ENCODE peak calls at places on chromosomes 11 and 22, in six cellular contexts. N is GM03348, H is fibroblast of lung, G is ELF-1, M is AG10803, V is mesenteric fat pad. R is an unnamed sample.

GRCh38 chr22:45083659-45084305 is 74.0 kb upstream of the PHF21B start:
- DNase-seq in N (peak; percentile 70), H (peak; percentile 43), G (no peak), M (peak; percentile 69), V (no peak), R (no peak)

GRCh38 chr22:30167327-30167726 is 79.2 kb downstream of the LIF start:
- DNase-seq in N (no peak), H (no peak), G (no peak), M (peak; percentile 1), V (no peak), R (no peak)

GRCh38 chr11:110028904-110029303 is 64.3 kb upstream of the ZC3H12C start:
- DNase-seq in N (no peak), H (no peak), G (no peak), M (no peak), V (no peak), R (no peak)

GRCh38 chr22:49372111-49372529 is 455.6 kb downstream of the BRD1 start:
- DNase-seq in N (no peak), H (no peak), G (no peak), M (no peak), V (peak; percentile 83), R (no peak)

GRCh38 chr11:12827929-12828812 is 153.9 kb downstream of the TEAD1 start:
- DNase-seq in N (peak; percentile 69), H (peak; percentile 89), G (peak; percentile 66), M (peak; percentile 68), V (no peak), R (peak; percentile 76)

GRCh38 chr22:28435960-28436359 is 243.7 kb downstream of the TTC28 start:
- DNase-seq in N (no peak), H (no peak), G (no peak), M (no peak), V (no peak), R (no peak)

GRCh38 chr11:79078999-79079398 is 361.8 kb downstream of the TENM4 start:
- DNase-seq in N (no peak), H (no peak), G (no peak), M (no peak), V (no peak), R (no peak)

GRCh38 chr22:24156146-24156914 is 25.0 kb upstream of the SUSD2 start:
- DNase-seq in N (peak; percentile 79), H (peak; percentile 23), G (no peak), M (peak; percentile 32), V (no peak), R (peak; percentile 59)

GRCh38 chr11:75103380-75104026 is 6.8 kb upstream of the OR2AT4 start:
- DNase-seq in N (peak; percentile 69), H (peak; percentile 65), G (no peak), M (peak; percentile 48), V (no peak), R (no peak)

GRCh38 chr11:65522640-65523322 is 2.1 kb upstream of the SCYL1 start:
- DNase-seq in N (no peak), H (no peak), G (peak; percentile 82), M (no peak), V (no peak), R (no peak)

GRCh38 chr11:72231396-72232259 is 7.1 kb downstream of the INPPL1 start:
- DNase-seq in N (no peak), H (no peak), G (no peak), M (no peak), V (peak; percentile 77), R (no peak)

GRCh38 chr22:39405346-39406085 is 5.9 kb downstream of the TAB1 start:
- DNase-seq in N (no peak), H (peak; percentile 65), G (no peak), M (peak; percentile 76), V (no peak), R (no peak)

GRCh38 chr22:23233746-23234408 is 53.6 kb downstream of the BCR start:
- DNase-seq in N (peak; percentile 52), H (peak; percentile 82), G (no peak), M (peak; percentile 71), V (no peak), R (no peak)

GRCh38 chr11:84564180-84564866 is 1062.8 kb downstream of the DLG2 start:
- DNase-seq in N (peak; percentile 62), H (peak; percentile 46), G (no peak), M (peak; percentile 53), V (no peak), R (peak; percentile 56)

GRCh38 chr11:93604276-93604675 is 57.2 kb upstream of the CEP295 start:
- DNase-seq in N (no peak), H (no peak), G (no peak), M (no peak), V (no peak), R (no peak)

GRCh38 chr11:133227674-133228111 is 304.6 kb downstream of the OPCML start:
- DNase-seq in N (no peak), H (no peak), G (peak; percentile 71), M (no peak), V (no peak), R (peak; percentile 8)

GRCh38 chr11:22670803-22671202 is 4.4 kb downstream of the GAS2 start:
- DNase-seq in N (no peak), H (peak; percentile 2), G (no peak), M (no peak), V (no peak), R (peak; percentile 28)

GRCh38 chr22:46133588-46133855 is 16.8 kb upstream of the PPARA start:
- DNase-seq in N (no peak), H (no peak), G (no peak), M (no peak), V (no peak), R (no peak)

GRCh38 chr11:100546714-100547113 is 140.4 kb upstream of the ARHGAP42 start:
- DNase-seq in N (no peak), H (peak; percentile 40), G (no peak), M (no peak), V (no peak), R (no peak)

GRCh38 chr11:109680127-109680526 is 258.1 kb downstream of the C11orf87 start:
- DNase-seq in N (peak; percentile 41), H (no peak), G (no peak), M (peak; percentile 15), V (no peak), R (no peak)

GRCh38 chr11:70246196-70246595 is 24.3 kb upstream of the PPFIA1 start:
- DNase-seq in N (no peak), H (no peak), G (no peak), M (no peak), V (no peak), R (no peak)

GRCh38 chr11:18844753-18845367 is 53.3 kb upstream of the PTPN5 start:
- DNase-seq in N (peak; percentile 45), H (peak; percentile 30), G (no peak), M (peak; percentile 42), V (no peak), R (peak; percentile 88)